ENCODE peak calls at places on chromosomes 5 and 9, in nine cellular contexts. S, I, L, C, U, Z, D, Y and T are unnamed samples.

GRCh38 chr9:124453586-124454191 is 3.4 kb downstream of the ADGRD2 start:
- DNase-seq in S (no peak), I (peak), L (peak), C (no peak), U (peak), Z (peak), D (no peak), Y (no peak), T (no peak)

GRCh38 chr9:128595471-128595870 is 43.1 kb downstream of the SPTAN1 start:
- DNase-seq in S (no peak), I (no peak), L (no peak), C (no peak), U (no peak), Z (no peak), D (no peak), Y (no peak), T (peak)

GRCh38 chr9:33193818-33194217 is 26.7 kb upstream of the B4GALT1 start:
- DNase-seq in S (no peak), I (no peak), L (no peak), C (no peak), U (no peak), Z (no peak), D (no peak), Y (no peak), T (no peak)

GRCh38 chr9:129902735-129903134 is 67.5 kb downstream of the USP20 start:
- DNase-seq in S (no peak), I (no peak), L (no peak), C (no peak), U (no peak), Z (no peak), D (no peak), Y (no peak), T (no peak)

GRCh38 chr9:110293246-110293645 is 36.9 kb upstream of the TXN start:
- DNase-seq in S (no peak), I (no peak), L (no peak), C (no peak), U (no peak), Z (no peak), D (no peak), Y (no peak), T (no peak)

GRCh38 chr5:15008911-15009310 is 137.3 kb upstream of the ANKH start:
- DNase-seq in S (peak), I (no peak), L (no peak), C (no peak), U (no peak), Z (no peak), D (no peak), Y (no peak), T (no peak)

GRCh38 chr5:79464695-79465332 is 49.1 kb downstream of the HOMER1 start:
- DNase-seq in S (no peak), I (peak), L (peak), C (peak), U (peak), Z (no peak), D (peak), Y (no peak), T (peak)

GRCh38 chr5:86951761-86952160 is 315.9 kb upstream of the RASA1 start:
- DNase-seq in S (no peak), I (no peak), L (no peak), C (no peak), U (no peak), Z (no peak), D (no peak), Y (no peak), T (no peak)

GRCh38 chr5:111756701-111757581 is at the start of gene NREP:
- DNase-seq in S (peak), I (peak), L (peak), C (no peak), U (peak), Z (peak), D (peak), Y (peak), T (peak)
- TF ChIP-seq CTCF in S (no peak), I (no peak), L (no peak), C (peak), U (peak), Z (no peak), D (peak), Y (peak), T (peak)

DNA sequence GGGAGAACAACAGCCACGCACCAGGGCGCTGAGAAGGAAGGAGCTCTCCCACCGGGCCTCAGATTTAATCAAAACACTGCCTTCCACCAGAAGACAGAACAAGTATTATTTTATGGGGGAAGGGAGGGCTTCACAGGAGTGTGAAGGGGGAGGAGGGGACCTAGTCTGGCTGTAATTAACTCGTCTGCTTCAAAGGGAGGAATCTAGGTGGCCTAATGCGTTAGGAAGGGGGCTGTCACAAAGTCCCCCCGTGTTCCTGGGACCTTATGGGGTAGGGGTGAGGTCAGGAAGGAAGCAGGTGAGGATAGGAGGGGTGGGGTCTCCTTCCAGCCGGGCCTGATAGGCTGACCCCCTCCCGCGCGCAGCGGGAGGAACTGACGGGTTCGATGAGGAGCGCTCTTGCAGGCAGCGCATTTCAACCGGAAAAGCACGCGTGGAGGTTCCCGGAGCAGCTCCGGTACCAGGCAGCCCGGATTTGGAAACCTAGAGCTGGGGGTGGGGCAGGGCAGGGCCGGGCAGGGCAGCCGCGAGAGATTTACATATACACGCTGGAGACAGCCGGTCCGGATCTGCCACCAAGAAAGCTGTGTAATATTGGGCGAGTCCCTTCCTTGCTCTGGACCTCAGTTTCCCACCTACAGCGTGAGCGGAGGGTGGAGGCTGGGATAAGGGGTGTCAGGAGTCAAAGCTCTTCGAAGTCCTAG is 2.0 kb downstream of the SHB start:
- DNase-seq in S (no peak), I (no peak), L (no peak), C (no peak), U (no peak), Z (no peak), D (peak), Y (no peak), T (no peak)
- TF ChIP-seq MAX in S (no peak), I (no peak), L (no peak), C (no peak), U (no peak), Z (no peak), D (no peak), Y (no peak), T (no peak)

GRCh38 chr5:122313001-122313402 is 965 bp downstream of the SNCAIP start:
- DNase-seq in S (no peak), I (no peak), L (no peak), C (peak), U (no peak), Z (no peak), D (peak), Y (no peak), T (no peak)
- H3K4me3 ChIP-seq in S (no peak), I (no peak), L (peak), C (peak), U (no peak), Z (peak), D (peak), Y (no peak), T (no peak)

GRCh38 chr5:124592891-124593290 is 153.5 kb downstream of the ZNF608 start:
- DNase-seq in S (no peak), I (no peak), L (no peak), C (no peak), U (no peak), Z (no peak), D (no peak), Y (no peak), T (no peak)

GRCh38 chr5:124599048-124599973 is 147.1 kb downstream of the ZNF608 start:
- DNase-seq in S (peak), I (peak), L (no peak), C (peak), U (no peak), Z (no peak), D (peak), Y (peak), T (no peak)

GRCh38 chr5:124591583-124591982 is 154.9 kb downstream of the ZNF608 start:
- DNase-seq in S (no peak), I (no peak), L (no peak), C (no peak), U (no peak), Z (no peak), D (no peak), Y (no peak), T (no peak)

GRCh38 chr5:124593952-124594351 is 152.5 kb downstream of the ZNF608 start:
- DNase-seq in S (no peak), I (no peak), L (no peak), C (no peak), U (no peak), Z (no peak), D (no peak), Y (no peak), T (no peak)

DNA sequence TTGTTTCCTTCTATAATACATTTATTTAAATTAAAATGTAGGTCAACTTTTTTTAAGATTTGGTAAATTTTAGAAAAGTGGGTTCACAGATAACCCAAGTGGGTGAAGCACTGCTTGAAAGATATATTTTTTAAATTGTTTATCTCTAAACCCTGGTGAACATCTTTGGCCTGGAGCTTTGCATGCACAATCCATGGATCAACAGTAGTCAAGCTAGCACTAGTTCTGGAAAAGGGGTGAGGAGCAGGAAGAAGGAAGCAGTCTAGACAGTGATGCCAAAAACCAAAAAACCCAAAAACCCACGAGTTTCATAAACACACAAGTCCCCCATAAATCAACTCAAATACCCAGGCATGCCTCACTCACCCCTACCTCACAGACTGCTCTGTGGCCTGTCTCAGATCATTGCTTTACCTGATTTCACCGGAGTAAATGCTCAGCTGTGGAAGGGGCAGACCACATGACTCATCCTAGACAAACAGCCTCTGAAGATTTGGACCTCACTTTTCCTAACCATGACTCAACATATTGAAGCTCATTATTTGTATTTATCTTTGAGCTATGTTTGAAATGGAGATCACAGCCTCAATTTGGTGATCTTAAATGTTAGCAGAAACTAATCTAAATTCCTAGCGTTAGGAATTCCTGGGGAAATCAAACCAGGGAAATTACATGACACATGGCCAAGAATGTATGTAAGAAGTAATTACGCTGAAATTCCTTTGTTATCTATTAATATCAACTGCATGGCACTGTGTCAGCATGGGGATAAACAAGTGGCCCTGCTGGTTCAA is 149.6 kb downstream of the ZNF608 start:
- DNase-seq in S (peak), I (peak), L (peak), C (no peak), U (peak), Z (no peak), D (peak), Y (no peak), T (no peak)
- TF ChIP-seq CTCF in S (no peak), I (no peak), L (no peak), C (no peak), U (no peak), Z (no peak), D (no peak), Y (no peak), T (no peak)

DNA sequence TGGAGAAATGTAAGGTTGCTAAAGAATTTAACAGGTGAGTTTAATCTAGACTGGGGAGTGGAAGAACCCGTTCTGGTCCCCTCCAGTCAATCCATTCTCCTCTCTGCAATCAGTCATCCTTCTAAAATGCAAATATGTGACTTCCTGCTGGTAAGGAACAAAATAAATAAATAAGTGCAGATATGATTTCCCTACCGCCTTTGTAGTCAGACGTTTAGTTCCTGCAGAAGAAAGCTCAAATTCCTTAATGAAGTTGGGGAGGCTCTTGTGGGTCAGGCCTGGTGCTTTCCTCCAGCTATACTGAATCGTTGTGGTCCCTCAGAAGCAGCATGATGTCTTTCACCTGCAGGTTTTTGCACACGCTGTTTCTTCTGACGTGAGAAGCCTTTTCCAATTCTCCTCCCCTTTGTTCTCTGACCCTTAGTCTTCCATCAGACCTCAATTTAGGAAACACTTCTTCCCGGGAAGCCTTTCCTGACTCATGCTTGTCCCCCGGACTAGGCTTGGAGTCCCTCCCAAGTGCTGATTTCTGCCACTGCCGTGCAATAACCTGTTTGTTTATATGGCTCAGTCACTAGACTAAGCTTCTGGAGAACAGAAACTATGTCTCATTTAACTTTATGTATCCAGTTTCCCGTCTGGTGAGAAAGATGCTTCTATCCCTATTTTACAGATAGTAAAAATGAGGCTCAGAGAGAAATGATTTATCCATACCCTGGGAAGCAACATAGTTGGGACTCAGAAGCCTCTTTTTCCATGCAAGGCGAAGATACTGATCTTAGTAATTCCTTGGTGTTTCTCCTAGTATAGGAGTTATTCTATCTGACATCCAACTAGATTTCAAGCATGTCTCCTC is 1.3 kb downstream of the ATP6V1G1 start:
- DNase-seq in S (no peak), I (no peak), L (no peak), C (no peak), U (peak), Z (no peak), D (peak), Y (no peak), T (no peak)
- TF ChIP-seq MAX in S (no peak), I (no peak), L (no peak), C (no peak), U (no peak), Z (no peak), D (no peak), Y (no peak), T (no peak)

GRCh38 chr9:89421595-89421994 is 76.3 kb downstream of the SEMA4D start:
- DNase-seq in S (no peak), I (no peak), L (no peak), C (no peak), U (no peak), Z (no peak), D (no peak), Y (no peak), T (no peak)

GRCh38 chr9:89418882-89419641 is 78.9 kb downstream of the SEMA4D start:
- DNase-seq in S (no peak), I (no peak), L (no peak), C (no peak), U (no peak), Z (no peak), D (no peak), Y (no peak), T (peak)

GRCh38 chr9:89419978-89420394 is 77.9 kb downstream of the SEMA4D start:
- DNase-seq in S (no peak), I (no peak), L (no peak), C (no peak), U (no peak), Z (no peak), D (no peak), Y (no peak), T (no peak)

GRCh38 chr9:89420397-89420796 is 77.5 kb downstream of the SEMA4D start:
- DNase-seq in S (no peak), I (no peak), L (no peak), C (no peak), U (no peak), Z (no peak), D (no peak), Y (no peak), T (no peak)

DNA sequence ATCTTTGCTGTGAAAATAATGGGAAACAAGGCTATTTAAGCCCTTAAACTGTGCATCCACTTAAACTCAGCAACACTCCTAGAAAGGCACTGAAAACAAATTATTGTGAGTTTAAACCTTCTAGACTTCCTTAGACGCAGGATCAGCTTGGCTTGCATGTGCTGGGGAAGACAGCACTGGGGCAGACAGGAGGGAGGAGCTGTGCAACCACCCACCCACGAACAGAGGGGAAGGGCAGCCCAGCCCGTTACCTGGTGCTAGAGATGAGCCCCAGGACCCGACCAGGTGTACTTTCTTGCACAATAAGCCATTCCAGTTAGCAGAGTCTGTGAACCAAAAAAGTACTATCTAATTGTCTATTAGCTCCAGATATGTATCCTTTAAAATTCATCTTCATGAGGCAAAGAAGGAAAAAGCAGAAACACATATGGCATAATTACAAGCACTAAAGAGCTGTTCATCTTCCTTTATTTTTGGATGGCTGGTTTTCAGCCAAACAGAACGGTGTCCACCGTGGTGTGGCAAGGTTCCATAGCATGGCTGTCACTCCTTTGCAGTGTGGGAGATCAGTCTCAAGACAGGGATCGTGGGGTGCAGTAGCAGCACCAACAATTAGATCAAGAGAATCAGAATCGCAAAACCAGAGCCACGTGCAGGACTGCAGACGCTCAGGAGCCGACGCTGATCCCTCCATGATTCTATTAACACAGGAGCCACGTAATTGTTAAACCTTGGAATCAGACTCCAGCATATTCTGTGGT is 79.6 kb downstream of the SEMA4D start:
- DNase-seq in S (no peak), I (no peak), L (no peak), C (no peak), U (no peak), Z (no peak), D (no peak), Y (no peak), T (no peak)
- H3K4me3 ChIP-seq in S (no peak), I (no peak), L (no peak), C (no peak), U (no peak), Z (no peak), D (no peak), Y (peak), T (peak)